ENCODE peak calls at places on chromosomes 12 and 14, in nine cellular contexts. A, D, P, N, K, E, R, W and F are unnamed samples. For H3K4me1, the result is how much of the 10 kb centered on the place peaks cover.

GRCh38 chr14:70735043-70735442 is 74.3 kb downstream of the MAP3K9 start:
- DNase-seq in W (no peak), D (no peak), N (no peak), K (peak), E (no peak), R (no peak), P (no peak), A (no peak), F (no peak)

GRCh38 chr14:92719421-92719820 is 29.0 kb downstream of the LGMN start:
- DNase-seq in A (no peak), D (no peak), P (no peak), N (no peak), K (no peak), R (no peak), W (no peak), E (no peak), F (no peak)

GRCh38 chr14:103528158-103528511 is 861 bp upstream of the TRMT61A start:
- DNase-seq in D (no peak), A (no peak), E (peak), P (peak), R (no peak), N (no peak), W (peak), K (no peak), F (no peak)

GRCh38 chr12:1846421-1847405 is 26.3 kb downstream of the LRTM2 start:
- DNase-seq in K (no peak), N (no peak), P (no peak), W (peak), R (no peak), E (no peak), A (no peak), D (no peak), F (no peak)

GRCh38 chr12:68342966-68343365 is 10.8 kb upstream of the MDM1 start:
- DNase-seq in D (no peak), R (no peak), E (no peak), K (no peak), N (no peak), A (no peak), P (no peak), W (no peak), F (no peak)

GRCh38 chr14:38404100-38404541 is 148.2 kb upstream of the CLEC14A start:
- DNase-seq in R (peak), K (no peak), P (no peak), E (no peak), W (no peak), D (no peak), A (no peak), N (no peak), F (peak)

GRCh38 chr14:51744372-51745150 is 92.9 kb downstream of the FRMD6 start:
- DNase-seq in D (no peak), E (no peak), K (no peak), W (no peak), A (no peak), R (no peak), N (no peak), P (no peak), F (no peak)

GRCh38 chr14:68394113-68394718 is 398.7 kb downstream of the ZFP36L1 start:
- DNase-seq in K (no peak), W (no peak), P (no peak), A (no peak), D (no peak), R (peak), N (no peak), E (peak), F (no peak)

GRCh38 chr14:67622675-67623074 is 3.0 kb downstream of the ARG2 start:
- DNase-seq in N (no peak), D (peak), R (peak), W (no peak), K (peak), E (no peak), P (no peak), A (no peak), F (peak)

GRCh38 chr12:6817662-6818157 is 3.9 kb upstream of the GPR162 start:
- DNase-seq in E (no peak), R (no peak), W (no peak), A (no peak), K (no peak), D (no peak), P (no peak), N (no peak), F (no peak)

GRCh38 chr12:6697584-6698351 is 2.8 kb downstream of the PIANP start:
- DNase-seq in E (no peak), R (peak), N (no peak), P (peak), D (peak), W (peak), A (no peak), K (peak), F (peak)

GRCh38 chr14:103209054-103209453 is 85.8 kb downstream of the TNFAIP2 start:
- DNase-seq in P (no peak), A (no peak), D (no peak), E (peak), R (no peak), N (no peak), W (no peak), K (no peak), F (no peak)

GRCh38 chr14:81400202-81400678 is at the start of gene STON2:
- DNase-seq in P (no peak), D (peak), N (no peak), K (no peak), R (peak), E (no peak), W (peak), A (no peak), F (peak)

GRCh38 chr12:127538325-127538724 is 728.6 kb upstream of the TMEM132C start:
- DNase-seq in N (no peak), D (no peak), P (no peak), W (no peak), K (no peak), A (no peak), E (no peak), R (no peak), F (no peak)
- TF ChIP-seq CTCF in N (no peak), D (no peak), P (no peak), W (no peak), K (no peak), A (no peak), E (no peak), R (no peak), F (no peak)

GRCh38 chr12:14281539-14281938 is 83.9 kb upstream of the ATF7IP start:
- DNase-seq in A (no peak), R (no peak), P (no peak), N (no peak), E (no peak), D (peak), W (no peak), K (no peak), F (no peak)
- H3K4me1 ChIP-seq in A (under half), R (under half), P (under half), N (under half), E (under half), D (under half), W (under half), K (under half), F (under half)

DNA sequence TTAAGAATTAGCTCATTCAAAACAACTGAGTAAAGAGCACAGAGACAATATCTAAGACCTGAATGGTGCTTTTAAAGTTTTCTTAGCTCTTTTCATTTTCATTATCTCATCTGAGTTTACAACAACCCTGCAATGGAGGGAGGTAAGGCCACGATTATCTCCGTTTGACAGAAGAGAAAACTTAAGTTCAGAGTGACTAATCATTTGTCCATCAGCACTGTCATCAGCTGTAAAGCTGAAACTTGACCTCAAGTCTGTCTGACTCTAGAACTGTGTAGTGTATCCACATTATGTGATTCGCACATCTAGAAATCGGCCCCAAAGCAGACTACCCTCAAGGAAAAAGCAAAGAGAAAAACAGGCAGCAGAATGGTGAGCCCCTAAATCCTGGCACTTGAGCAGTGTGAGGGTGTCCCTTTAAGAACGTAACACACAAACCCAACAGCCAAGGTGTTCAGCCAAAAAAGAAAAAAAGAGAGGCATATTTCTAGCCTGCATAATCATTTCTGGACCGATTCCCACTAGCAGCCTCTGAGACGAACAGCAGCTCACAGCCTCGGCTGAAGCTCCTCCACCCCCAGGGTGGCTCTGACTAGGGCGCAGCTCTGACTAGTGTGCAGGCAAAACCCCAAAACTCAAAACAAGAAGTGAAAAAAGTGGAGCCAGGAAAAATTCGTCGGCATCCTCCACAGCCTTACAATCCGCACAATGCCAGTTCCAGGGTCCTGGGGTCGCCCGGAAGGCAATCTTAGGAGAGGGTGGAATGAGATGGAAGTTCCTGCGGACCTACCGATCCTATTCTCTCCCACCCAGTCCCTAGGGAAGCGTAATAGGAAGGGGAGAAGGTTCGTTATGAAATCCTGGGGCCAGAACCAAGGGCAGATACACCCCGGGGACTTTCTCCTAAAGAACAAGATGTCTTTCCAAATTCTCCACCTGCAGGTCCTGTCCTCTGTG is 1.5 kb downstream of the STXBP6 start:
- DNase-seq in W (peak), E (peak), A (no peak), K (no peak), P (peak), R (peak), N (peak), D (peak), F (no peak)
- H3K27ac ChIP-seq in W (peak), E (no peak), A (no peak), K (no peak), P (peak), R (peak), N (peak), D (no peak), F (no peak)

DNA sequence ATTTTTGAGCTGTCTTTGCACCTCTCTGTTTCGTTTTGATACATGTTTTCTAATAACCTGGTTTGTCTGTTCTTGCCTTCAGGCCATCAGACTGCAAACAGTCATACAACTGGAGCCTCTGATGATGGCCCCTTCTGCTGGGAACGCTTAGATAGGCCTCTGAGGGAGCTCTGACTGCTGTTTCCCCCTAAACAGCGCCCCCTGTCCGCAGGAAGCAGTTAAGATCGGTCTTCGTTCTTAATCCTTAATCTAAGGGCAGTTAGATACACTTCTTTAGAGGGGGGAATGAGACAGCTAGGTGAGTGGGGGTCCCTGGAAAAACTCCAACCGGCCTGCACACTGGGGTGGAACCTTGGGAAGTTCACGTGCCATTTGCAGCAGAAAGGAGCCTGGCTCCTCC is 1338.8 kb upstream of the SEL1L start:
- DNase-seq in P (no peak), R (no peak), A (no peak), D (no peak), K (no peak), N (peak), E (no peak), W (no peak), F (peak)
- TF ChIP-seq CTCF in P (no peak), R (no peak), A (no peak), D (no peak), K (peak), N (no peak), E (no peak), W (no peak), F (peak)

DNA sequence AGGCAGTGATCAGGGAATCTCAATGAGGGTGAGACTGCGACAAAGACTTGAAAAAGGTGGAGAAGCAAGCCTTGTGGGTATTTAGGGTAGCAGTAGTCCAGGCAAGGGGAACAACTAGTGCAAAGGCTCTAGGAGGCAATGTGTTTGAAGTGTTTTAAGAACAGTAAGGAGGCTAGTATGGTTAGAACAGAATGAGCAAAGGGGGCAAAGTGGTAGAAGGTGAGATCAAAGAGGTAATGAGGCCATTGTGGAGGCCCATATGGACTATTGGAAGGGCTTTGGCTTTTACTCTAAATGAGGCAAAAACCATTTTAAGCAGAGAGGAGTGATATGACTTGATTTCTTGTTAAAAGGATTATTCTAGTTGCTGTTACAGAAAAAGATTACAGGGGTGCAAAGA is 16.8 kb downstream of the HIF1A start:
- DNase-seq in P (no peak), D (no peak), R (no peak), K (no peak), W (no peak), N (no peak), A (no peak), E (no peak), F (no peak)
- H3K4me1 ChIP-seq in P (under half), D (under half), R (under half), K (under half), W (under half), N (under half), A (under half), E (under half), F (under half)

GRCh38 chr12:110796952-110797351 is 49.8 kb upstream of the CCDC63 start:
- DNase-seq in E (no peak), A (no peak), D (peak), P (no peak), K (no peak), W (no peak), N (no peak), R (no peak), F (peak)
- H3K27ac ChIP-seq in E (no peak), A (no peak), D (no peak), P (no peak), K (no peak), W (no peak), N (no peak), R (no peak), F (no peak)

DNA sequence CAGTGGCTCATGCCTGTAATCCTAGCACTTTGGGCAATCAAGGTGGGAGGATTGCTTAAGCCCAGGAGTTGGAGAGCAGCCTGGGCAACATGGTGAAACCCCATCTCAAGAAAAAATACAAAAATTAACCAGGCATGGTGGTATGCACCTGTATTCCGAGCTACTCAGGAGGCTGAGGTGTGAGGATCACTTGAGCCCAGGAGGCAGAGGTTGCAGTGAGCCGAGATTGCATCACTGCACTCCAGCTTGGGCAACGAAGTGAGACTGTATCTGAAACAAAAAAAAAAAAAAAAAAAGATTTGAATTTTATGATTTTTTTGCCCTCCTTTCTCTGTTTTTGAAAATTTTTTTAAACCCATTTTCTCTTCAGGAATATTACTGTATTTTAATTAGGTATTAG is 17.7 kb downstream of the C12orf75 start:
- DNase-seq in N (no peak), A (no peak), D (no peak), W (no peak), P (no peak), E (no peak), R (no peak), K (no peak), F (no peak)
- TF ChIP-seq CTCF in N (no peak), A (no peak), D (no peak), W (no peak), P (no peak), E (no peak), R (no peak), K (no peak), F (no peak)

GRCh38 chr12:55073043-55074022 is 52.9 kb upstream of the OR9K2 start:
- DNase-seq in K (peak), R (peak), W (peak), D (peak), N (peak), P (peak), A (peak), E (peak), F (peak)
- H3K4me1 ChIP-seq in K (under half), R (under half), W (under half), D (under half), N (under half), P (under half), A (under half), E (under half), F (under half)

GRCh38 chr12:22047495-22047894 is 1.5 kb downstream of the CMAS start:
- DNase-seq in P (no peak), R (no peak), E (no peak), A (no peak), K (no peak), N (no peak), W (no peak), D (no peak), F (no peak)
- H3K27ac ChIP-seq in P (no peak), R (no peak), E (no peak), A (no peak), K (peak), N (no peak), W (peak), D (peak), F (peak)

DNA sequence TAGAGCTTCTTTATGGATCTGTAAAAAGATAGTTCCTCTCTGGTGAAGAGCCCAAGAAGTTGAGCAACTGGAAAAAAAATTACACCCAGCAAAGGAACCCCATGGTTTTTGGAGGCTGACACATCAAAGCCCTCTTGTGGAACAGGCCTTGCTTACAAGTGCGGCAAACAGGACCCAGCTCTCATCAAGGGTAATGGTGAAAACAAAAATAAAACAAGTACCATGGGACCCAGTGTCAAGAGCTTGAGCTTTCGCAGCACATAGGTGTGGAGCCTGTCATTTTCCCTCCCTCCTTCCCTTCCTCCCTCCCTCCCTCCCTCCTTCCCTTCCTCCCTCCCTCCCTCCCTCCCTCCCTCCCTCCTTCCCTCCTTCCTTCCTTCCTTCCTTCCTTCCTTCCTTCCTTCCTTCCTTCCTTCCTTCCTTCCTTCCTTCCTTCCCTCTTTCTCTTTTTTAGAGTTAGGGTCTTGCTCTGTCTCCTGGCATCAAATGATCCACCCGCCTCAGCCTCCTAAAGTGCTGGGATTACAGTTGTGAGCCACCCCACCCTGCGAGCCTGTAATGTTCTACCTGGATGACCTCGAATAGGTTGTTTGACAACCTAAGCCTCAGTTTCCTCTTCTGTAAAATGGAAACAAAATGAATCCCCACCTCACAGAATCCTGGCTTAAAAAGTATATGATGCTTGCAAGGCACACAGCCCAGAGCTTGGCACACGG is 114.3 kb upstream of the RPH3A start:
- DNase-seq in N (no peak), W (no peak), A (no peak), D (no peak), E (no peak), K (no peak), P (no peak), R (no peak), F (no peak)
- TF ChIP-seq CTCF in N (no peak), W (no peak), A (no peak), D (no peak), E (no peak), K (no peak), P (no peak), R (no peak), F (no peak)